ENCODE peak calls at places on chromosomes 16 and 17, in five cellular contexts. W is neural crest cell, Q is cardiac fibroblast, M is AG04450, H is WTC11. J is an unnamed sample.

GRCh38 chr16:15691046-15691445 is 41.0 kb downstream of the NDE1 start:
- DNase-seq in W (no peak), Q (no peak), M (no peak), H (no peak), J (no peak)

GRCh38 chr16:1035066-1035415 is 37.5 kb upstream of the SSTR5 start:
- DNase-seq in W (no peak), Q (no peak), M (no peak), H (no peak), J (no peak)

GRCh38 chr17:80252871-80253270 is 7.8 kb upstream of the RNF213 start:
- DNase-seq in W (peak), Q (peak), M (no peak), H (peak), J (peak)

GRCh38 chr17:46212634-46213435 is 19.6 kb upstream of the KANSL1 start:
- DNase-seq in W (peak), Q (peak), M (peak), H (peak), J (peak)

GRCh38 chr16:72850863-72851262 is 197.1 kb downstream of the ZFHX3 start:
- DNase-seq in W (no peak), Q (peak), M (no peak), H (no peak), J (no peak)

GRCh38 chr16:48008011-48008410 is 147.8 kb downstream of the ABCC12 start:
- DNase-seq in W (no peak), Q (no peak), M (no peak), H (no peak), J (no peak)

GRCh38 chr16:8648867-8649266 is 25.6 kb upstream of the ABAT start:
- DNase-seq in W (no peak), Q (no peak), M (no peak), H (no peak), J (no peak)

GRCh38 chr17:41392278-41392677 is 5.1 kb downstream of the KRT31 start:
- DNase-seq in W (no peak), Q (no peak), M (no peak), H (no peak), J (no peak)

GRCh38 chr16:66030036-66030435 is 336.5 kb upstream of the CDH5 start:
- DNase-seq in W (no peak), Q (peak), M (peak), H (no peak), J (no peak)

GRCh38 chr17:42288985-42289862 is 926 bp downstream of the STAT5A start:
- DNase-seq in W (no peak), Q (no peak), M (no peak), H (peak), J (no peak)

GRCh38 chr17:47846741-47847340 is 4.1 kb downstream of the SP6 start:
- DNase-seq in W (peak), Q (no peak), M (no peak), H (peak), J (peak)

GRCh38 chr17:47848198-47848513 is 2.8 kb downstream of the SP6 start:
- DNase-seq in W (no peak), Q (no peak), M (no peak), H (no peak), J (no peak)

GRCh38 chr17:47844814-47845453 is 3.9 kb upstream of the SCRN2 start:
- DNase-seq in W (no peak), Q (peak), M (no peak), H (no peak), J (no peak)

GRCh38 chr17:47850373-47850691 is 631 bp downstream of the SP6 start:
- DNase-seq in W (no peak), Q (no peak), M (no peak), H (no peak), J (no peak)

DNA sequence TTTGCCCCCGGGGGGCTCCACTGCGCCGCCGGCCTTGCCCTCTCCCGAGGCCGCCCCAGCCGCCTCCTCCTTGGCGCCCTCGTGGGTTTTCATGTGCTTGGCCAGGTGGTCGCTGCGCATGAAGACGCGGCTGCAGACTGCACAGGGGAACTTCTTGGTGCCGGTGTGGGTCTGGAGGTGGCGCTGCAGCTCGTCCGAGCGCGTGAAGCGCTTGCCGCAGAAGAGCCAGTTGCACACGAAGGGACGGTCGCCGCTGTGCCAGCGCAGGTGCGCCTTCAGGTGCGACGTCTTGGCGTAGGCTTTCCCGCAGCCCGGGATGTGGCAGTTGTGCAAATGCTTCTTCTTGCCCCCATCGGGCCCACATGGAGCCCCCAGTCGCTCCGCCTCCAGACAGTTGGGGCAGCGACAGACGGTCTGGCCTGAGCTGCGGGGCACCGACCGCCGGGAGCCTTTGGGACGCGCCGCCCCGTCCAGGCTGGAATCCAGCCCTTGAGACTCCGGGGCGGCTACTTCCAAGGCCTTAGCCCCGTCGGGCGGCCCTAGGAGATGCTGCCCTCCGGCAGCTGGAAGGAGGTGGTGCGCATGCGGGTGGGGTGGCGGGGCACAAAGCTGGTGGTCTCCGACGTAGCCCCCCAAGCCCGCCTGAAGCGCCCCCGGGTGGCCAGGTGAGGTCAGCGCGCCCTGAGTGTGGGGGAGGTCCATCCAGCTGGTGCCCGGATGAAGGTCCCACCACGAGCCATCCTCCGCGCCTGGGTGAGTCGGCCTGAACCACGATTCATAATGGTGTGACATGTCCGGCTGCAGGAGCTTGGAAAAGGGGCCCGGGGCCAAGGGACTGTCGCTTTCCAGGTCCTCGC is 3.4 kb downstream of the SP6 start:
- DNase-seq in W (no peak), Q (no peak), M (no peak), H (peak), J (peak)
- TF ChIP-seq CTCF in W (peak), Q (peak), M (peak), H (peak), J (peak)

GRCh38 chr17:11986939-11987329 is 10.3 kb downstream of the ZNF18 start:
- DNase-seq in W (no peak), Q (peak), M (peak), H (no peak), J (peak)
- TF ChIP-seq CTCF in W (peak), Q (peak), M (peak), H (peak), J (peak)

GRCh38 chr17:57875109-57876022 is 25.5 kb upstream of the MRPS23 start:
- DNase-seq in W (peak), Q (peak), M (peak), H (peak), J (peak)
- TF ChIP-seq CTCF in W (peak), Q (peak), M (peak), H (no peak), J (peak)

GRCh38 chr16:77374384-77374783 is 60.5 kb downstream of the ADAMTS18 start:
- DNase-seq in W (no peak), Q (no peak), M (no peak), H (no peak), J (no peak)

GRCh38 chr16:77373726-77374125 is 61.1 kb downstream of the ADAMTS18 start:
- DNase-seq in W (no peak), Q (no peak), M (no peak), H (no peak), J (no peak)

GRCh38 chr16:77375396-77375795 is 59.4 kb downstream of the ADAMTS18 start:
- DNase-seq in W (no peak), Q (no peak), M (no peak), H (no peak), J (no peak)

GRCh38 chr16:77376358-77376757 is 58.5 kb downstream of the ADAMTS18 start:
- DNase-seq in W (no peak), Q (no peak), M (no peak), H (peak), J (no peak)
- TF ChIP-seq CTCF in W (no peak), Q (peak), M (no peak), H (peak), J (no peak)

GRCh38 chr17:30299000-30299399 is 7.3 kb upstream of the BLMH start:
- DNase-seq in W (no peak), Q (peak), M (no peak), H (no peak), J (no peak)
- TF ChIP-seq CTCF in W (peak), Q (peak), M (peak), H (no peak), J (no peak)

GRCh38 chr16:25256821-25257503 is 683 bp downstream of the ZKSCAN2 start:
- DNase-seq in W (peak), Q (no peak), M (no peak), H (peak), J (peak)
- TF ChIP-seq CTCF in W (peak), Q (peak), M (peak), H (no peak), J (no peak)

GRCh38 chr16:30623558-30624283 is 13.5 kb upstream of the ZNF689 start:
- DNase-seq in W (no peak), Q (no peak), M (no peak), H (no peak), J (no peak)

GRCh38 chr16:30619643-30620042 is 9.5 kb upstream of the ZNF689 start:
- DNase-seq in W (no peak), Q (no peak), M (no peak), H (no peak), J (no peak)

GRCh38 chr16:30622455-30623032 is 12.4 kb upstream of the ZNF689 start:
- DNase-seq in W (no peak), Q (no peak), M (no peak), H (no peak), J (no peak)

GRCh38 chr16:30619207-30619606 is 9.0 kb upstream of the ZNF689 start:
- DNase-seq in W (no peak), Q (peak), M (no peak), H (no peak), J (no peak)

GRCh38 chr16:30621765-30622164 is 11.6 kb upstream of the ZNF689 start:
- DNase-seq in W (no peak), Q (no peak), M (no peak), H (no peak), J (no peak)
- TF ChIP-seq CTCF in W (no peak), Q (no peak), M (no peak), H (no peak), J (no peak)

GRCh38 chr16:67336646-67337045 is 10.0 kb downstream of the LRRC36 start:
- DNase-seq in W (no peak), Q (no peak), M (no peak), H (no peak), J (no peak)

GRCh38 chr16:67342616-67343015 is 16.0 kb downstream of the LRRC36 start:
- DNase-seq in W (no peak), Q (no peak), M (no peak), H (no peak), J (no peak)

GRCh38 chr16:67336111-67336510 is 9.5 kb downstream of the LRRC36 start:
- DNase-seq in W (no peak), Q (no peak), M (no peak), H (no peak), J (no peak)

GRCh38 chr16:67341250-67341649 is 14.6 kb downstream of the LRRC36 start:
- DNase-seq in W (no peak), Q (no peak), M (no peak), H (no peak), J (no peak)

DNA sequence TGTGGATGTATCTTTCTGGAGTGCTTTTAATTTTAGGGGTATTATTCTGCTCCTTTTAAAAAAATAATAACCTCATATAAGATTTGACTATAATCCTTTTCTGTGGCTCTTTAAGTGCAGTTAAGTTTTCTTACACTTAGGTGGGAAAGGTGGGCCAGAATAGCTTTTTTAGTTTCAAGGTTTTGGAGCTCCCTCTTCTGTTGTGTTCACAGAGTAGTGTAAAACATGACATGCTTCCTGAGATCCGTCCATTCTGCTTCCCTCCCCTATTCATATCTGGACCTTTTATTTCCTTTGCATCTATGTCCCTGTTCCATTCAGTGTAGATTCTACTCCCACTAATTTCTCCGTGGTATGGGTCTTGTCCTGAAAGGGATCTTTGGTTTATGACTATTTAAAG is 12.8 kb downstream of the LRRC36 start:
- DNase-seq in W (no peak), Q (peak), M (peak), H (no peak), J (no peak)
- TF ChIP-seq CTCF in W (no peak), Q (peak), M (peak), H (no peak), J (no peak)

GRCh38 chr17:2867441-2868424 is 71.5 kb downstream of the RAP1GAP2 start:
- DNase-seq in W (no peak), Q (peak), M (peak), H (peak), J (peak)

GRCh38 chr17:2872282-2872681 is 76.0 kb downstream of the RAP1GAP2 start:
- DNase-seq in W (no peak), Q (no peak), M (no peak), H (no peak), J (no peak)

GRCh38 chr17:2871720-2872119 is 75.5 kb downstream of the RAP1GAP2 start:
- DNase-seq in W (no peak), Q (no peak), M (no peak), H (no peak), J (no peak)

GRCh38 chr17:2871205-2871604 is 75.0 kb downstream of the RAP1GAP2 start:
- DNase-seq in W (no peak), Q (no peak), M (no peak), H (peak), J (peak)

GRCh38 chr17:2869604-2870003 is 73.4 kb downstream of the RAP1GAP2 start:
- DNase-seq in W (no peak), Q (no peak), M (no peak), H (no peak), J (no peak)
- TF ChIP-seq CTCF in W (no peak), Q (no peak), M (no peak), H (no peak), J (no peak)